ENCODE peak calls at places on chromosome 1, in six cellular contexts. F is NCI-H1092 treated with DMSO at 0.1 percent for 48 hours; J is tibial nerve; Y is lower lobe of right lung; P is stimulated activated naive CD8-positive, alpha-beta T cell treated with anti-CD3 and anti-CD28 coated beads, Interleukin-15, Interleukin-2, amounts not matched to agents 100 U/mL and 50 U/mL, for 24 hours; O is NCI-H2029. X is an unnamed sample.

GRCh38 chr1:25818569-25818968 is 1.2 kb upstream of the MTFR1L start:
- DNase-seq in F (no peak), J (no peak), Y (no peak), P (no peak), O (no peak), X (no peak)

GRCh38 chr1:28594661-28595411 is 2.8 kb downstream of the RAB42 start:
- DNase-seq in F (peak; percentile 61), J (no peak), Y (no peak), P (no peak), O (no peak), X (no peak)

GRCh38 chr1:185670187-185670627 is 64.0 kb upstream of the HMCN1 start:
- DNase-seq in F (peak; percentile 56), J (no peak), Y (no peak), P (peak; percentile 34), O (peak; percentile 47), X (no peak)

GRCh38 chr1:35287807-35288640 is 19.5 kb downstream of the ZMYM4 start:
- DNase-seq in F (no peak), J (no peak), Y (no peak), P (no peak), O (no peak), X (no peak)

GRCh38 chr1:29623501-29623900 is 387.2 kb downstream of the PTPRU start:
- DNase-seq in F (no peak), J (no peak), Y (no peak), P (no peak), O (no peak), X (no peak)

GRCh38 chr1:244654284-244655038 is 1.5 kb downstream of the DESI2 start:
- DNase-seq in F (no peak), J (no peak), Y (no peak), P (no peak), O (no peak), X (no peak)

GRCh38 chr1:235599536-235599935 is 50.0 kb downstream of the GNG4 start:
- DNase-seq in F (no peak), J (no peak), Y (no peak), P (no peak), O (no peak), X (no peak)

GRCh38 chr1:197619008-197619640 is 156.2 kb downstream of the DENND1B start:
- DNase-seq in F (peak; percentile 40), J (no peak), Y (no peak), P (no peak), O (no peak), X (no peak)

GRCh38 chr1:244988521-244988920 is 124.2 kb upstream of the HNRNPU start:
- DNase-seq in F (no peak), J (no peak), Y (no peak), P (no peak), O (no peak), X (no peak)

GRCh38 chr1:108482708-108483107 is 32.6 kb downstream of the NBPF6 start:
- DNase-seq in F (no peak), J (no peak), Y (no peak), P (no peak), O (no peak), X (no peak)